ENCODE peak calls at places on chromosomes 5 and 9, in seven cellular contexts. One of them, this sample, is unnamed.

GRCh38 chr5:107743357-107744000 is 72.7 kb upstream of the EFNA5 start:
- DNase-seq in mesendoderm: peak
- DNase-seq in fibroblast of the aortic adventitia: peak
- DNase-seq in sciatic nerve: no peak
- DNase-seq in AG20443: peak
- DNase-seq in nucleus accumbens: no peak
- DNase-seq in progenitor cell of endocrine pancreas: no peak
- DNase-seq in this sample: no peak

GRCh38 chr9:6076856-6077255 is 61.4 kb upstream of the RANBP6 start:
- DNase-seq in mesendoderm: no peak
- DNase-seq in fibroblast of the aortic adventitia: peak
- DNase-seq in nucleus accumbens: no peak
- DNase-seq in AG20443: no peak
- DNase-seq in progenitor cell of endocrine pancreas: no peak
- DNase-seq in sciatic nerve: no peak
- DNase-seq in this sample: no peak

GRCh38 chr5:40879163-40879942 is 29.9 kb upstream of the C7 start:
- DNase-seq in AG20443: peak
- DNase-seq in nucleus accumbens: no peak
- DNase-seq in fibroblast of the aortic adventitia: peak
- DNase-seq in progenitor cell of endocrine pancreas: no peak
- DNase-seq in mesendoderm: peak
- DNase-seq in sciatic nerve: no peak
- DNase-seq in this sample: peak

GRCh38 chr9:122051401-122052346 is 41.4 kb downstream of the TTLL11 start:
- DNase-seq in AG20443: peak
- DNase-seq in mesendoderm: no peak
- DNase-seq in fibroblast of the aortic adventitia: peak
- DNase-seq in sciatic nerve: no peak
- DNase-seq in nucleus accumbens: no peak
- DNase-seq in progenitor cell of endocrine pancreas: no peak
- DNase-seq in this sample: no peak

GRCh38 chr5:164449460-164449859 is 944.0 kb downstream of the MAT2B start:
- DNase-seq in progenitor cell of endocrine pancreas: no peak
- DNase-seq in nucleus accumbens: no peak
- DNase-seq in sciatic nerve: no peak
- DNase-seq in mesendoderm: no peak
- DNase-seq in AG20443: no peak
- DNase-seq in fibroblast of the aortic adventitia: no peak
- DNase-seq in this sample: no peak

GRCh38 chr5:41268894-41269293 is 55.6 kb upstream of the C6 start:
- DNase-seq in sciatic nerve: no peak
- DNase-seq in AG20443: no peak
- DNase-seq in mesendoderm: no peak
- DNase-seq in nucleus accumbens: no peak
- DNase-seq in fibroblast of the aortic adventitia: no peak
- DNase-seq in progenitor cell of endocrine pancreas: no peak
- DNase-seq in this sample: no peak

GRCh38 chr5:131441184-131441583 is 177.3 kb downstream of the CDC42SE2 start:
- DNase-seq in sciatic nerve: no peak
- DNase-seq in progenitor cell of endocrine pancreas: no peak
- DNase-seq in nucleus accumbens: no peak
- DNase-seq in mesendoderm: no peak
- DNase-seq in AG20443: peak
- DNase-seq in fibroblast of the aortic adventitia: no peak
- DNase-seq in this sample: no peak

GRCh38 chr5:21419383-21419782 is 1431.4 kb upstream of the CDH18 start:
- DNase-seq in sciatic nerve: no peak
- DNase-seq in nucleus accumbens: no peak
- DNase-seq in mesendoderm: no peak
- DNase-seq in AG20443: no peak
- DNase-seq in progenitor cell of endocrine pancreas: no peak
- DNase-seq in fibroblast of the aortic adventitia: no peak
- DNase-seq in this sample: no peak

GRCh38 chr5:57862471-57863282 is 380.1 kb upstream of the ACTBL2 start:
- DNase-seq in AG20443: peak
- DNase-seq in mesendoderm: peak
- DNase-seq in fibroblast of the aortic adventitia: peak
- DNase-seq in nucleus accumbens: no peak
- DNase-seq in progenitor cell of endocrine pancreas: no peak
- DNase-seq in sciatic nerve: no peak
- DNase-seq in this sample: no peak

GRCh38 chr5:103489293-103489692 is 73.3 kb downstream of the NUDT12 start:
- DNase-seq in mesendoderm: no peak
- DNase-seq in progenitor cell of endocrine pancreas: no peak
- DNase-seq in AG20443: no peak
- DNase-seq in nucleus accumbens: no peak
- DNase-seq in sciatic nerve: no peak
- DNase-seq in fibroblast of the aortic adventitia: no peak
- DNase-seq in this sample: no peak

GRCh38 chr9:113599647-113600476 is 136.3 kb downstream of the RGS3 start:
- DNase-seq in sciatic nerve: no peak
- DNase-seq in AG20443: peak
- DNase-seq in fibroblast of the aortic adventitia: peak
- DNase-seq in progenitor cell of endocrine pancreas: no peak
- DNase-seq in mesendoderm: peak
- DNase-seq in nucleus accumbens: no peak
- DNase-seq in this sample: peak